ENCODE peak calls at places on chromosomes 13 and 19, in ten cellular contexts. G is pancreas, C is left ventricle myocardium inferior, S is tibial artery, N is endothelial cell of umbilical vein, P is psoas muscle, K is cardiac muscle cell, X is uterus, F is IMR-90, H is colonic mucosa. Z is an unnamed sample.
A peak's percentile ranks its signal among the peaks of the same experiment; 100 is the strongest.

GRCh38 chr13:31595568-31595967 is 143.8 kb upstream of the RXFP2 start:
- DNase-seq in G (no peak), C (no peak), S (no peak), N (no peak), P (no peak), K (peak; percentile 8), X (no peak), F (no peak), H (no peak), Z (no peak)

GRCh38 chr13:84867246-84867645 is 932.0 kb downstream of the SLITRK6 start:
- DNase-seq in G (no peak), C (no peak), S (no peak), N (no peak), P (no peak), K (no peak), X (no peak), F (no peak), H (no peak), Z (no peak)

GRCh38 chr19:1675633-1676350 is 23.4 kb upstream of the TCF3 start:
- DNase-seq in G (peak; percentile 73), C (no peak), S (no peak), N (no peak), P (no peak), K (no peak), X (no peak), F (no peak), H (no peak), Z (no peak)

GRCh38 chr13:63773476-63773875 is 2357.8 kb upstream of the PCDH20 start:
- DNase-seq in G (no peak), C (no peak), S (no peak), N (no peak), P (no peak), K (no peak), X (no peak), F (no peak), H (no peak), Z (no peak)

GRCh38 chr19:10805758-10806247 is 30.2 kb downstream of the TMED1 start:
- DNase-seq in G (no peak), C (no peak), S (no peak), N (no peak), P (no peak), K (no peak), X (no peak), F (no peak), H (no peak), Z (no peak)

GRCh38 chr13:69319659-69320058 is 788.0 kb upstream of the ATXN8OS start:
- DNase-seq in G (no peak), C (no peak), S (no peak), N (no peak), P (no peak), K (no peak), X (no peak), F (no peak), H (no peak), Z (no peak)

GRCh38 chr13:101649490-101650126 is 197.1 kb downstream of the ITGBL1 start:
- DNase-seq in G (no peak), C (no peak), S (no peak), N (no peak), P (no peak), K (peak; percentile 53), X (no peak), F (peak; percentile 74), H (no peak), Z (no peak)

GRCh38 chr13:114012141-114012540 is 38.3 kb upstream of the C13orf46 start:
- DNase-seq in G (no peak), C (no peak), S (no peak), N (no peak), P (no peak), K (no peak), X (no peak), F (no peak), H (no peak), Z (no peak)

GRCh38 chr13:43127103-43127817 is 103.9 kb downstream of the DNAJC15 start:
- DNase-seq in G (no peak), C (no peak), S (no peak), N (no peak), P (no peak), K (peak; percentile 33), X (no peak), F (no peak), H (no peak), Z (no peak)

GRCh38 chr19:13611596-13611995 is 105.3 kb upstream of the CACNA1A start:
- DNase-seq in G (no peak), C (no peak), S (no peak), N (no peak), P (no peak), K (no peak), X (no peak), F (no peak), H (no peak), Z (no peak)

GRCh38 chr19:13938361-13939027 is at the start of gene PODNL1:
- DNase-seq in G (no peak), C (no peak), S (peak; percentile 68), N (no peak), P (no peak), K (peak; percentile 89), X (no peak), F (peak; percentile 53), H (no peak), Z (no peak)

GRCh38 chr19:47112166-47112663 is 1.4 kb downstream of the ZC3H4 start:
- DNase-seq in G (peak; percentile 83), C (peak; percentile 92), S (peak; percentile 88), N (peak; percentile 69), P (peak; percentile 94), K (peak; percentile 94), X (peak; percentile 89), F (peak; percentile 85), H (peak; percentile 90), Z (peak; percentile 95)

GRCh38 chr19:47112664-47113445 is 721 bp downstream of the ZC3H4 start:
- DNase-seq in G (peak; percentile 100), C (peak; percentile 99), S (peak; percentile 99), N (peak; percentile 100), P (peak; percentile 100), K (peak; percentile 100), X (peak; percentile 99), F (peak; percentile 99), H (peak; percentile 99), Z (peak; percentile 100)

GRCh38 chr19:47111081-47111589 is 2.4 kb downstream of the ZC3H4 start:
- DNase-seq in G (peak; percentile 18), C (no peak), S (no peak), N (peak; percentile 21), P (peak; percentile 63), K (no peak), X (peak; percentile 30), F (no peak), H (peak; percentile 36), Z (peak; percentile 43)

GRCh38 chr19:47111682-47112165 is 1.9 kb downstream of the ZC3H4 start:
- DNase-seq in G (no peak), C (no peak), S (no peak), N (no peak), P (no peak), K (no peak), X (no peak), F (no peak), H (no peak), Z (no peak)

GRCh38 chr19:47113446-47114348 is at the start of gene ZC3H4:
- DNase-seq in G (peak; percentile 92), C (peak; percentile 92), S (peak; percentile 93), N (peak; percentile 94), P (peak; percentile 96), K (peak; percentile 96), X (peak; percentile 97), F (peak; percentile 93), H (peak; percentile 97), Z (peak; percentile 95)
- H3K27me3 ChIP-seq in G (no peaks in the 10 kb centered on the region), C (no peaks in the 10 kb centered on the region), S (no peaks in the 10 kb centered on the region), N (no peaks in the 10 kb centered on the region), P (no peaks in the 10 kb centered on the region), K (no peaks in the 10 kb centered on the region), X (no peaks in the 10 kb centered on the region), F (no peaks in the 10 kb centered on the region), H (no peaks in the 10 kb centered on the region), Z (no peaks in the 10 kb centered on the region)

GRCh38 chr19:54311486-54311885 is 1.5 kb downstream of the LILRA5 start:
- DNase-seq in G (no peak), C (no peak), S (no peak), N (no peak), P (no peak), K (no peak), X (no peak), F (no peak), H (no peak), Z (no peak)

GRCh38 chr19:54309811-54310210 is 3.2 kb downstream of the LILRA5 start:
- DNase-seq in G (no peak), C (no peak), S (no peak), N (no peak), P (no peak), K (no peak), X (no peak), F (no peak), H (no peak), Z (no peak)

GRCh38 chr19:54312011-54312410 is 955 bp downstream of the LILRA5 start:
- DNase-seq in G (no peak), C (no peak), S (no peak), N (no peak), P (no peak), K (no peak), X (no peak), F (no peak), H (no peak), Z (no peak)

GRCh38 chr19:54312436-54313362 is at the start of gene LILRA5:
- DNase-seq in G (no peak), C (peak; percentile 50), S (peak; percentile 60), N (no peak), P (peak; percentile 62), K (no peak), X (no peak), F (no peak), H (no peak), Z (no peak)

DNA sequence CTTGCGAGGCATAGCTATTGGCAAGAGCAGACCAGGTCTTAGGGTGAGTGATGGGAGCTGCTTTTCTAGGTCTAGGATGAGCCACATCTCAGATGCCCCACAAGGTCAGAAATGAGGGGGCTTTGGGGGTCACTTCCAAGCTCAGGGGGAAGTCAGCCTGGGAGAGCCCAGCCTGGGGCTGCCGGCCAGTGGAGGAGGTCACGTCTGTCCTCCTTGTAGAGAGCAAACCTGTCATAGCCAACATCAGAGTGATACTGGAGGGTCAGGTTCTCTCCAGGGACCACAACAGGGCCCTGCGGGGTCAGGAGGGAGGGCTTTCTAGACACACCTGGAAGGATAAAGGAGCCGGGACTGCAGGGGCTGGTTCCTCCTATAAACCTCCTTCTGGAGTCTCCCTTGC is 2.4 kb downstream of the LILRA5 start:
- DNase-seq in G (no peak), C (no peak), S (no peak), N (no peak), P (no peak), K (no peak), X (no peak), F (no peak), H (no peak), Z (no peak)
- H3K27me3 ChIP-seq in G (peaks cover under 1% of the 10 kb centered on the region), C (peaks cover 82% of the 10 kb centered on the region), S (no peaks in the 10 kb centered on the region), N (no peaks in the 10 kb centered on the region), P (peaks cover 4% of the 10 kb centered on the region), K (no peaks in the 10 kb centered on the region), X (no peaks in the 10 kb centered on the region), F (no peaks in the 10 kb centered on the region), H (no peaks in the 10 kb centered on the region), Z (no peaks in the 10 kb centered on the region)

GRCh38 chr19:16002985-16003384 is 54.2 kb downstream of the OR10H4 start:
- DNase-seq in G (no peak), C (no peak), S (no peak), N (no peak), P (no peak), K (no peak), X (no peak), F (no peak), H (no peak), Z (no peak)
- H3K27me3 ChIP-seq in G (no peaks in the 10 kb centered on the region), C (peaks cover 6% of the 10 kb centered on the region), S (no peaks in the 10 kb centered on the region), N (peaks cover 2% of the 10 kb centered on the region), P (no peaks in the 10 kb centered on the region), K (no peaks in the 10 kb centered on the region), X (no peaks in the 10 kb centered on the region), F (no peaks in the 10 kb centered on the region), H (no peaks in the 10 kb centered on the region), Z (no peaks in the 10 kb centered on the region)

GRCh38 chr19:49057636-49058234 is at the start of gene CGB7:
- DNase-seq in G (peak; percentile 64), C (peak; percentile 78), S (peak; percentile 64), N (peak; percentile 54), P (peak; percentile 84), K (peak; percentile 59), X (peak; percentile 73), F (peak; percentile 35), H (peak; percentile 89), Z (peak; percentile 19)
- H3K27me3 ChIP-seq in G (no peaks in the 10 kb centered on the region), C (peaks cover 52% of the 10 kb centered on the region), S (no peaks in the 10 kb centered on the region), N (no peaks in the 10 kb centered on the region), P (no peaks in the 10 kb centered on the region), K (no peaks in the 10 kb centered on the region), X (no peaks in the 10 kb centered on the region), F (peaks cover 6% of the 10 kb centered on the region), H (peaks cover 13% of the 10 kb centered on the region), Z (peaks cover 3% of the 10 kb centered on the region)